ENCODE peak calls at places on chromosomes 2 and 18, in four cellular contexts. B is aorta, C is fibroblast of lung, Y is uterus. G is an unnamed sample.
A peak's percentile ranks its signal among the peaks of the same experiment; 100 is the strongest.

GRCh38 chr2:170869036-170869435 is 52.3 kb downstream of the GAD1 start:
- DNase-seq in B (no peak), C (no peak), Y (no peak), G (no peak)

GRCh38 chr18:32732165-32732564 is 40.7 kb downstream of the KLHL14 start:
- DNase-seq in B (no peak), C (no peak), Y (no peak), G (no peak)

GRCh38 chr2:10497797-10498251 is 49.7 kb upstream of the ODC1 start:
- DNase-seq in B (peak; percentile 42), C (peak; percentile 86), Y (no peak), G (peak; percentile 73)

GRCh38 chr2:146412625-146413024 is 1432.2 kb upstream of the ACVR2A start:
- DNase-seq in B (no peak), C (no peak), Y (no peak), G (no peak)

GRCh38 chr18:58067611-58068010 is 23.6 kb downstream of the NEDD4L start:
- DNase-seq in B (no peak), C (no peak), Y (no peak), G (no peak)

GRCh38 chr2:44825702-44826101 is 115.8 kb upstream of the SIX3 start:
- DNase-seq in B (no peak), C (no peak), Y (no peak), G (no peak)

GRCh38 chr2:3449106-3449505 is 69.6 kb downstream of the TRAPPC12 start:
- DNase-seq in B (no peak), C (no peak), Y (no peak), G (no peak)

GRCh38 chr18:62978251-62979049 is 263.1 kb downstream of the PHLPP1 start:
- DNase-seq in B (no peak), C (no peak), Y (no peak), G (no peak)

GRCh38 chr2:218022131-218022850 is 19.5 kb upstream of the TNS1 start:
- DNase-seq in B (peak; percentile 19), C (no peak), Y (peak; percentile 7), G (no peak)

GRCh38 chr2:187552959-187553681 is 1.1 kb downstream of the TFPI start:
- DNase-seq in B (no peak), C (peak; percentile 81), Y (no peak), G (peak; percentile 75)

DNA sequence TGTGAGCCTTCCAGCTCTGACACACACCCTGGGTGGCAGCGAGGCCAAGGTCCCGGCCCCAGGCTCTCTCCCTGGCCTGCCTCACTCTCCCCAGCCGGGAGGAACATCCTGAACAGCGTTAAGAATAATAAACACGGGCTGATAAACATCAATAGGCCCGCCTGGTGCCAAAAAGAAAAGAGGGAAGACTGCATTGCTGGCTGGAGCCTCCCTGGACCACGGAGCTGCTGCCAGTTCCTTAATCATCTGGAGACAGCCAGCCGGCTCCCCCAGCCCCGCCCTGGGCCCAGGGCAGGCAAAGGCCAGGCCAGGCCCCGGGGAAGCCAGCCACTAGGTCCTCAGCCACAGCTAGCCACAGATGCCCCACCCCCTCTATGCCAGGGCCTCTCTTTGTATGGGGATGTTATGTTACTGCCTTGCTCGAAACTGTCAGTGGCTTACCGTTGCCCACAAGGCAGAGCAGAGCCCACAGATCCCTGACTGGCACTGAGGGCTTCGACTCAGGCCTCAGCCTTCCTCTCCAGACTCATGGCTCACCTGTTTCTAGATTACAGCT is 293.7 kb downstream of the DYSF start:
- DNase-seq in B (peak; percentile 80), C (peak; percentile 56), Y (peak; percentile 42), G (peak; percentile 55)
- H3K27ac ChIP-seq in B (no peak overlapping the region), C (no peak overlapping the region), Y (peak overlapping the region; percentile 23), G (no peak overlapping the region)

GRCh38 chr2:12700989-12701388 is 15.7 kb upstream of the TRIB2 start:
- DNase-seq in B (no peak), C (peak; percentile 58), Y (no peak), G (no peak)
- H3K36me3 ChIP-seq in B (no peaks in the 10 kb centered on the region), C (no peaks in the 10 kb centered on the region), Y (no peaks in the 10 kb centered on the region), G (no peaks in the 10 kb centered on the region)

DNA sequence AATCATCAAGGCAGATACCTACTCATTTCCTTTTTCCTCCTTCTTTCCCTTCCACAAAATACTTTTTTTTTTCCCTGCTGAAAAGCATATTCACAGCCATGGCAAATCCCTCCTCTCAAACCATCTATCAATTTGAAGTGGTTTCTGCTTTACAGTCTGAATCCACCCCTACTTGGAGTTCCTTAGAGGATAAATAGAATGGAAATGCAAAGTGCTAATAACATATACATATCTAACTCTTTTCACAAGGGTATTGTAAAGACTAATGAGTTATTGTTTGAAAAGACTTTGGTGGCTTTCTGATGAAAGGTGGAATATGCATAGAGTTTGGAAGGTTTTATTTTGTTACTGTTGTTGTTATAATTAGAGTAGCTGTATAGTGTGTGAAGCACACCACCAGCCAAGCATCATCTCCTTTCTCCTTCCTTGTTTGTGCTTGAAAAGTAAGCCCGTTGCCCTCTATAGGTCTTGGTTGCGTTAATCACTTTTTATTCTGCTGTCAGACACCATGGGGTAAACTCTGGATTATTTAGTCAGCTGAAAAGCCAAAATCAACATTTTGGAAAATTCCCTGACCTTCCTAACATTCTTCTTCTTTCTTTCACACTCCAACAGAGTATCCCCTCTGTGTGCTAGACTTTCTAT is 2126.9 kb upstream of the CELF4 start:
- DNase-seq in B (no peak), C (no peak), Y (no peak), G (no peak)
- H3K4me3 ChIP-seq in B (no peak overlapping the region), C (no peak overlapping the region), Y (no peak overlapping the region), G (no peak overlapping the region)

GRCh38 chr2:181847729-181848128 is 43.8 kb upstream of the ITPRID2 start:
- DNase-seq in B (no peak), C (no peak), Y (no peak), G (no peak)

GRCh38 chr2:181846359-181846758 is 45.2 kb upstream of the ITPRID2 start:
- DNase-seq in B (no peak), C (no peak), Y (no peak), G (no peak)

GRCh38 chr2:181846840-181847554 is 44.5 kb upstream of the ITPRID2 start:
- DNase-seq in B (no peak), C (no peak), Y (no peak), G (no peak)

GRCh38 chr2:181848356-181848876 is 43.1 kb upstream of the ITPRID2 start:
- DNase-seq in B (no peak), C (peak; percentile 42), Y (no peak), G (peak; percentile 17)

GRCh38 chr2:181844551-181845290 is 46.8 kb upstream of the ITPRID2 start:
- DNase-seq in B (no peak), C (no peak), Y (no peak), G (no peak)
- H3K27ac ChIP-seq in B (no peak overlapping the region), C (no peak overlapping the region), Y (no peak overlapping the region), G (no peak overlapping the region)

G was measured in cardiac muscle cell.